ENCODE peak calls at places on chromosomes 13 and 19, in nine cellular contexts. E is A549; K is stimulated activated CD8-positive, alpha-beta memory T cell treated with anti-CD3 and anti-CD28 coated beads, Interleukin-7, amount 100 ng/mL, for 1 hour; L is breast epithelium; S is kidney epithelial cell; Q is nephron progenitor cell; Y is hippocampal formation; B is HTR-8/SVneo; T is stromal cell of bone marrow. O is an unnamed sample.
A peak's percentile ranks its signal among the peaks of the same experiment; 100 is the strongest.

GRCh38 chr19:35265126-35265995 is 3.4 kb upstream of the USF2 start:
- DNase-seq in Y (no peak), B (no peak), S (no peak), T (no peak), L (no peak), Q (no peak), E (no peak), K (no peak), O (no peak)

GRCh38 chr19:13118424-13119193 is 545 bp downstream of the NACC1 start:
- DNase-seq in Y (no peak), E (peak; percentile 38), K (no peak), L (no peak), B (peak; percentile 84), S (no peak), T (no peak), Q (peak; percentile 84), O (no peak)

GRCh38 chr13:99028890-99029289 is 51.0 kb upstream of the DOCK9 start:
- DNase-seq in Q (no peak), S (no peak), T (no peak), Y (no peak), K (no peak), E (no peak), L (no peak), B (no peak), O (peak; percentile 14)

GRCh38 chr13:37491661-37492060 is 106.9 kb downstream of the POSTN start:
- DNase-seq in K (no peak), E (no peak), S (no peak), Y (no peak), T (no peak), Q (no peak), B (no peak), L (no peak), O (no peak)

GRCh38 chr19:58498316-58499020 is 13.3 kb downstream of the SLC27A5 start:
- DNase-seq in K (no peak), E (no peak), L (no peak), S (no peak), Q (no peak), B (no peak), Y (no peak), T (no peak), O (no peak)

GRCh38 chr19:55931936-55932386 is at the start of gene NLRP13:
- DNase-seq in T (no peak), Y (no peak), E (no peak), Q (no peak), S (no peak), L (no peak), K (no peak), B (no peak), O (no peak)

GRCh38 chr19:33673996-33674395 is 52.2 kb downstream of the CHST8 start:
- DNase-seq in E (no peak), K (no peak), S (no peak), T (no peak), Q (no peak), L (no peak), Y (no peak), B (no peak), O (no peak)

GRCh38 chr19:33424181-33424580 is 50.7 kb downstream of the CEBPG start:
- DNase-seq in S (no peak), B (no peak), T (no peak), L (no peak), K (no peak), E (no peak), Q (no peak), Y (no peak), O (no peak)

GRCh38 chr13:96824110-96824509 is 170.2 kb downstream of the OXGR1 start:
- DNase-seq in S (no peak), T (no peak), B (no peak), E (no peak), K (no peak), Y (no peak), L (no peak), Q (no peak), O (no peak)

GRCh38 chr13:73074101-73074500 is 15.3 kb downstream of the KLF5 start:
- DNase-seq in Y (no peak), K (no peak), S (no peak), E (no peak), T (no peak), B (no peak), Q (no peak), L (no peak), O (no peak)

GRCh38 chr19:35767288-35768081 is 7.9 kb upstream of the ARHGAP33 start:
- DNase-seq in Y (no peak), E (no peak), S (no peak), K (no peak), L (no peak), B (no peak), Q (peak; percentile 91), T (no peak), O (no peak)

GRCh38 chr13:94987869-94988268 is 275.5 kb upstream of the SOX21 start:
- DNase-seq in L (no peak), Y (no peak), K (no peak), E (no peak), T (no peak), B (no peak), Q (no peak), S (no peak), O (no peak)

GRCh38 chr13:24282256-24282655 is 27.1 kb upstream of the C1QTNF9 start:
- DNase-seq in E (no peak), K (no peak), Y (no peak), Q (no peak), B (no peak), L (no peak), S (no peak), T (no peak), O (no peak)

GRCh38 chr13:30806784-30807183 is 71.4 kb downstream of the ALOX5AP start:
- DNase-seq in L (no peak), E (no peak), B (no peak), T (peak; percentile 74), S (no peak), K (no peak), Q (no peak), Y (no peak), O (no peak)

GRCh38 chr19:50214699-50215543 is 11.5 kb downstream of the MYH14 start:
- DNase-seq in K (no peak), B (no peak), L (peak; percentile 89), S (peak; percentile 25), E (no peak), Y (no peak), T (no peak), Q (peak; percentile 28), O (no peak)

GRCh38 chr19:3358919-3359849 is 7.2 kb upstream of the NFIC start:
- DNase-seq in Y (peak; percentile 48), Q (peak; percentile 52), S (no peak), K (peak; percentile 34), T (no peak), B (no peak), L (no peak), E (no peak), O (peak; percentile 61)

GRCh38 chr13:23561261-23561660 is 9.0 kb upstream of the TNFRSF19 start:
- DNase-seq in Q (no peak), T (no peak), E (no peak), B (no peak), L (no peak), Y (no peak), K (no peak), S (no peak), O (no peak)

GRCh38 chr19:20414133-20414532 is 151.4 kb downstream of the ZNF737 start:
- DNase-seq in K (no peak), Q (no peak), T (no peak), S (no peak), L (no peak), B (no peak), Y (no peak), E (no peak), O (no peak)

GRCh38 chr19:27824108-27824507 is 1388.8 kb downstream of the UQCRFS1 start:
- DNase-seq in Y (no peak), L (no peak), Q (no peak), K (no peak), S (no peak), B (no peak), E (no peak), T (no peak), O (no peak)

GRCh38 chr19:38114651-38115050 is 109.4 kb downstream of the DPF1 start:
- DNase-seq in S (no peak), E (no peak), B (no peak), K (no peak), Y (no peak), Q (no peak), L (no peak), T (no peak), O (no peak)

GRCh38 chr19:45195764-45196163 is 17.2 kb downstream of the BLOC1S3 start:
- DNase-seq in K (no peak), L (no peak), E (no peak), B (no peak), Q (no peak), T (no peak), Y (no peak), S (no peak), O (no peak)

O was measured in activated CD4-positive, alpha-beta T cell treated with anti-CD3 and anti-CD28 coated beads for 1 hour.